ENCODE peak calls at places on chromosome 21, in six cellular contexts. R is IMR-90, M is GM12891, G is GM12892, O is heart left ventricle, U is prostate gland. H is an unnamed sample.

GRCh38 chr21:21996891-21997290 is 998.7 kb downstream of the NCAM2 start:
- DNase-seq in U (no peak), O (no peak), R (no peak), G (no peak), M (no peak), H (no peak)

GRCh38 chr21:38628426-38628825 is 130.1 kb upstream of the ERG start:
- DNase-seq in U (no peak), M (no peak), G (no peak), R (no peak), O (no peak), H (no peak)

GRCh38 chr21:40143822-40144525 is 276.7 kb downstream of the PCP4 start:
- DNase-seq in M (peak), G (no peak), R (peak), O (peak), U (peak), H (peak)

GRCh38 chr21:46634427-46634826 is 1.0 kb upstream of the PRMT2 start:
- DNase-seq in O (no peak), U (no peak), G (no peak), R (no peak), M (no peak), H (peak)

GRCh38 chr21:38221594-38221993 is 35.2 kb upstream of the KCNJ15 start:
- DNase-seq in G (no peak), R (no peak), O (no peak), M (no peak), U (no peak), H (no peak)

GRCh38 chr21:34706337-34706736 is 37.5 kb downstream of the CLIC6 start:
- DNase-seq in M (no peak), R (no peak), G (no peak), O (no peak), U (no peak), H (no peak)

GRCh38 chr21:14901482-14901958 is 163.3 kb downstream of the NRIP1 start:
- DNase-seq in U (no peak), O (no peak), R (peak), G (no peak), M (no peak), H (no peak)

GRCh38 chr21:46424621-46425020 is 34.1 kb upstream of the DIP2A start:
- DNase-seq in U (no peak), R (no peak), G (no peak), M (no peak), O (no peak), H (no peak)

GRCh38 chr21:23401278-23401677 is 2206.0 kb downstream of the MRPL39 start:
- DNase-seq in O (no peak), G (no peak), R (no peak), M (no peak), U (no peak), H (peak)

GRCh38 chr21:14942801-14943490 is 121.9 kb downstream of the NRIP1 start:
- DNase-seq in O (no peak), R (peak), U (no peak), G (no peak), M (no peak), H (no peak)

GRCh38 chr21:43659136-43660000 is at the start of the genes HSF2BP and RRP1B:
- DNase-seq in M (peak), O (peak), R (peak), U (peak), G (peak), H (peak)
- TF ChIP-seq POLR2A in M (peak), O (peak), R (peak), U (peak), G (peak), H (peak)

GRCh38 chr21:33544451-33544850 is 1.6 kb downstream of the SON start:
- DNase-seq in G (no peak), R (no peak), M (no peak), O (no peak), U (no peak), H (no peak)

GRCh38 chr21:33541105-33541711 is 709 bp downstream of the GART start:
- DNase-seq in R (peak), U (no peak), G (no peak), O (no peak), M (no peak), H (peak)

GRCh38 chr21:33543505-33544129 is 779 bp downstream of the SON start:
- DNase-seq in U (peak), G (no peak), O (peak), M (no peak), R (no peak), H (peak)

GRCh38 chr21:33541756-33542639 is at the start of gene GART:
- DNase-seq in M (peak), U (peak), G (peak), O (peak), R (peak), H (peak)

DNA sequence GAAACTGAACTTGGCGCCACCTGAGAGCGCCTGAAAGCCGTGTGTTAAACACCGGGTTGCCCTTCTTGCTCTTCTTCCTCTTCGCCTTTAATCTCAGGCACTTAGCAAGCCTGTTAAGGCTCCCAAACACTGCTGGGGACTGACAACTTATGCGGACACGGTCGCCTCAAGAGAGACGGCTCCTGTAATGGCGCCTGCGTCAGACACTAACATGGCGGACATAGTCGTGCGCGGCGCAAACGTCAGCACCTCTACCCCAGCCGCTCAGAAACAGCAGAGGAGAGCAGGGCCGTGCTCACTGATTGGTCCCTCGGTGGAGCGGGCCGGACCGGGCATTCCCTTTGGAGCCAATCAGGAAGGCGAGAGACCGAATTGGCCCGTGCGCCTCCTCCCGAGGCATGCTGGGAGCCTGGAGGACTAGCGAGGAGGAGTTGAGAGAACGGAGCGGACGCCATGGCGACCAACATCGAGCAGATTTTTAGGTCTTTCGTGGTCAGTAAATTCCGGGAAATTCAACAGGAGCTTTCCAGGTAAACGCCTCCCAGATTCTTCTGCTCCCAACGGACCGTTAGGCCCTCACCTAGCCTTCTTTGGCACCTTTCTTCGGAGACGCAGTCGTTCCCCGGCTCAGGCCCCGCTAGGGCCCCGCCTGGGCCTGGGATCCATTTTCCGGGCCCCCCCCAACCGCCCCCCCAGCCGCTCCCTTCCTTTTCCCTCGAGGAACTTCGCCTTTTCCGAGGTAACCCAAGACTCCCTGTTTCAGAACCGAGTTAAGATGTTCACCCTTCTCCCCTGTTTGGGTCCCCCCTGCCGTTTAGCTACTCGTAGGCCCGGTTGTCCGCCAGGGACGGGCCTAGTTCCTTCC is at the start of gene SON:
- DNase-seq in M (peak), G (peak), O (peak), R (peak), U (peak), H (peak)
- TF ChIP-seq POLR2A in M (peak), G (peak), O (peak), R (peak), U (peak), H (peak)

DNA sequence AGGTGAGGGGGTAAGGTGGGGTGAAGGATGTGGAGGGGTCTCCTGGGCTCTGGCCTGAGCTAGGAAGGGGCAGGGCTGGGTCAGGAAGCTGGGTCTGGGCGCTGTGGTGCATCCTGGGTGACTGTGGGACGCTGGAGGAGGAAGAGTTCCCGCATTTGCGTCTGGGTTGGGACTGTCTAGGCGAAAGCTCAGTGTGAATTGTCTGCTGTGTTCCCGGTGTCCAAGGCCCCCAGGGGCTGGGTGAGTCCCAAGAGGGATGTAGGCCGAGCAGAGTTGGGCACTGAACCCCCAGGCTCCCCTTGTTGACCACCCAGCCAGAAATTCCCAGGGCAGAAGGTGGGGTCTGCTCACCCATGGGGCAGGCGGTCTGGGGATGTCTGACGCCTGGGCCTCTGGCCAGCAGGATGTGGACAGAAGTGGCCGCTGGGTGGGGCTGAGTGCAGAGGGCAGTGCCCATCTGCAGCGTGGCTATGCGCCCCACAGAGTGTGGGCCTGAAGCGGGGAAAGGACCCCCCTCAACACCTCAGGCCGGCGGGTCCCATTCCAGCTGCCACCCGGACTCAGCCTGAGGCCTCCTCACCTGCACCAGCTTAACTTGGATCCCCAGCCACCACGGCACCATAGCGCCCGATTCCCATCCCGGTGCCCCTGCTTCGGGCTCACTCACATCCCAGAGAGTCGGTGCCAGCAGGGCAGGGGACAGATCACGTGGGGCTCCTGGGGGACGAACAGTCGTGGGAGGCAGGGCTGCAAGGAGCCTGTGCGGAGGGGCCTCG is 36.9 kb upstream of the POFUT2 start:
- DNase-seq in G (no peak), O (no peak), R (no peak), U (no peak), M (no peak), H (no peak)
- TF ChIP-seq POLR2A in G (no peak), O (no peak), R (no peak), U (no peak), M (no peak), H (no peak)

GRCh38 chr21:36429672-36430546 is 44.7 kb downstream of the CHAF1B start:
- DNase-seq in R (peak), O (peak), U (peak), G (peak), M (peak), H (peak)
- TF ChIP-seq POLR2A in R (peak), O (peak), U (no peak), G (peak), M (no peak), H (peak)

DNA sequence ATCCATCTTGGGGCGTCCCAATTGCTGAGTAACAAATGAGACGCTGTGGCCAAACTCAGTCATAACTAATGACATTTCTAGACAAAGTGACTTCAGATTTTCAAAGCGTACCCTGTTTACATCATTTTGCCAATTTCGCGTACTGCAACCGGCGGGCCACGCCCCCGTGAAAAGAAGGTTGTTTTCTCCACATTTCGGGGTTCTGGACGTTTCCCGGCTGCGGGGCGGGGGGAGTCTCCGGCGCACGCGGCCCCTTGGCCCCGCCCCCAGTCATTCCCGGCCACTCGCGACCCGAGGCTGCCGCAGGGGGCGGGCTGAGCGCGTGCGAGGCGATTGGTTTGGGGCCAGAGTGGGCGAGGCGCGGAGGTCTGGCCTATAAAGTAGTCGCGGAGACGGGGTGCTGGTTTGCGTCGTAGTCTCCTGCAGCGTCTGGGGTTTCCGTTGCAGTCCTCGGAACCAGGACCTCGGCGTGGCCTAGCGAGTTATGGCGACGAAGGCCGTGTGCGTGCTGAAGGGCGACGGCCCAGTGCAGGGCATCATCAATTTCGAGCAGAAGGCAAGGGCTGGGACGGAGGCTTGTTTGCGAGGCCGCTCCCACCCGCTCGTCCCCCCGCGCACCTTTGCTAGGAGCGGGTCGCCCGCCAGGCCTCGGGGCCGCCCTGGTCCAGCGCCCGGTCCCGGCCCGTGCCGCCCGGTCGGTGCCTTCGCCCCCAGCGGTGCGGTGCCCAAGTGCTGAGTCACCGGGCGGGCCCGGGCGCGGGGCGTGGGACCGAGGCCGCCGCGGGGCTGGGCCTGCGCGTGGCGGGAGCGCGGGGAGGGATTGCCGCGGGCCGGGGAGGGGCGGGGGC is at the start of gene SOD1:
- DNase-seq in G (peak), U (peak), R (peak), O (peak), M (peak), H (peak)
- TF ChIP-seq POLR2A in G (peak), U (peak), R (peak), O (peak), M (peak), H (peak)

DNA sequence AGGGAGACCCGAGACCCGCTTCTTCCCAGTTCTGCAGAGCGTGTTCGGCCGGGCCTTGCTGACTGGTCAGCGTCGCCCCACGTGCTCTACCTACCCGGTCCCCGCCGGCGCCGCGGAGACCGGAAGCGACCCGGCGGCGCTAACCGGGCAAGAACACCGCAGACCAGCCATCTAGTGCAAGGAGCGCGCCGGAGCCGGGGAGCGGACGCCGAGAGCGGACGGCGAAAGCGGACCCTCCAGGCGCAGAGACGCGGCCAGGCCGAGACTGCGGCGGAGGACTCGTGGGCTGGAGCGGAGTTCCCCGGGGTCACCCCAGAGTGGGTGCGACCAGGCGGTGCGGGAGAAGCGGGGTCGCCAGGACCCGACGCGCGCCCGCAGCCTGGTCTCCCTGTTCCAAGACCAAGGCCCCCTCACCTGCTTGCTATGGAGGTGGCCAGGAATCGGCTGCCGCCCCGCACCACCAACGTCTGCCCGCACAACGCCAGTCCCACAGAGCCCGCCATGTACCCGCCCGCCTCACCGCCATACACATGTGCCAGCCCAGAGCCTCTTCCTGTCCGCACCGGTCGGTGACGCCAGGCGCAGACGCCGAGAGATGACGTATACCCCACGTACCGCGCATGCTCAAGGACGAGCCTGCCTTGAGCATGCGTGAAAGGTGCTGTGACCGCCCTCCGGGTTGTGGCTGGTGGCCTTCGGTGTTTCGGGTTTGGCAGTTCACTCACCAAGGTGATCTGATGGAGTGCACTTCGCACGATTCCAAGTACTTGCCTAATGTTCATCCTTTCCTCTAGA is at the start of gene WDR4:
- DNase-seq in M (peak), R (peak), U (peak), O (peak), G (peak), H (peak)
- TF ChIP-seq POLR2A in M (peak), R (peak), U (peak), O (peak), G (peak), H (peak)

DNA sequence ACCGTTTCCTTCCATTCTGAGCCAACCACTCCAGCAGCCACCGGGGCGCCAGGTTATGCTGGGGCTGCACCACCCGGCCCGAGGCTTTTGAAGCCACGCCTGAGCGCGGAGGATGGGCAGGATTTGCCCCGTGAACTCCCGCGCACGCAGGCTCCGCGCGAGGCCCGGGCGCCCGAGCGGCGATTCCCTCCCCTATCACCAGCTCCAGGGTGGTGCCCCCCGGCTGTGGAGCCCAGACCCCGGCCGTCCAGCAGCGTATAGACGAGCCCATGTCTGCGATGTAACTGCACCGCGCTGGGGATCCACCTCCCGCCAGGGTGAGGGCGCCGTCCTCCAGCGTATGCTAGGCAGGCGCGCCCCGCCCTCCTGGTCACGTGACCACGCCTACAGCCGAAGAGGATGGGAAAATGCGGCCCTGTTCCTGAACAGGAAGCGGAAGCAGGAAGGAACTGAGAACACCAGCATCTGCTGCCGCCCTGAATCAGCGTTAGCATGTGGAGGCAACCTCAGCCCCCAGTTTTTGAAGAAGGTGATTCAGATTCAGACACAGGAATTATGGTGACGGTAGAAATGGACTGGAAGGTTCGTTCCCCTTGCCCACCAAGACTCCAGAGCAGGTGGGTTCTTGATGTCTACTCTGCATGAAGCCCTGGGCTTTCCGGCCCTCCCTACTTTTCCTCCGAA is 46.0 kb downstream of the VPS26C start:
- DNase-seq in M (peak), O (peak), R (peak), U (peak), G (peak), H (peak)
- TF ChIP-seq POLR2A in M (peak), O (peak), R (peak), U (peak), G (peak), H (peak)